ENCODE peak calls at places on chromosomes 2 and 18, in four cellular contexts. One of them, this sample, is unnamed.

GRCh38 chr2:26767894-26768487 is 3.9 kb downstream of the SLC35F6 start:
- DNase-seq in cardiac muscle cell: no peak
- DNase-seq in fibroblast of villous mesenchyme: no peak
- DNase-seq in fibroblast of mammary gland: no peak
- DNase-seq in this sample: no peak

GRCh38 chr2:70596739-70597138 is 43.1 kb upstream of the TGFA start:
- DNase-seq in cardiac muscle cell: no peak
- DNase-seq in fibroblast of villous mesenchyme: no peak
- DNase-seq in fibroblast of mammary gland: no peak
- DNase-seq in this sample: peak; percentile 31

GRCh38 chr2:33391582-33392255 is 84.7 kb upstream of the RASGRP3 start:
- DNase-seq in cardiac muscle cell: no peak
- DNase-seq in fibroblast of villous mesenchyme: peak; percentile 54
- DNase-seq in fibroblast of mammary gland: peak; percentile 63
- DNase-seq in this sample: no peak

GRCh38 chr2:20350105-20350712 is 435 bp downstream of the PUM2 start:
- DNase-seq in cardiac muscle cell: peak; percentile 67
- DNase-seq in fibroblast of villous mesenchyme: no peak
- DNase-seq in fibroblast of mammary gland: no peak
- DNase-seq in this sample: peak; percentile 19

GRCh38 chr2:213065583-213066444 is 85.6 kb downstream of the IKZF2 start:
- DNase-seq in cardiac muscle cell: peak; percentile 82
- DNase-seq in fibroblast of villous mesenchyme: peak; percentile 57
- DNase-seq in fibroblast of mammary gland: peak; percentile 53
- DNase-seq in this sample: peak; percentile 75

GRCh38 chr2:128782411-128783192 is 463.9 kb upstream of the HS6ST1 start:
- DNase-seq in cardiac muscle cell: no peak
- DNase-seq in fibroblast of villous mesenchyme: no peak
- DNase-seq in fibroblast of mammary gland: no peak
- DNase-seq in this sample: no peak

GRCh38 chr2:26478366-26478765 is 442 bp upstream of the OTOF start:
- DNase-seq in cardiac muscle cell: no peak
- DNase-seq in fibroblast of villous mesenchyme: no peak
- DNase-seq in fibroblast of mammary gland: no peak
- DNase-seq in this sample: no peak

GRCh38 chr2:27929916-27930486 is 39.5 kb downstream of the BABAM2 start:
- DNase-seq in cardiac muscle cell: no peak
- DNase-seq in fibroblast of villous mesenchyme: no peak
- DNase-seq in fibroblast of mammary gland: no peak
- DNase-seq in this sample: no peak

GRCh38 chr2:165440367-165440766 is 29.1 kb upstream of the CSRNP3 start:
- DNase-seq in cardiac muscle cell: no peak
- DNase-seq in fibroblast of villous mesenchyme: peak; percentile 31
- DNase-seq in fibroblast of mammary gland: peak; percentile 87
- DNase-seq in this sample: peak; percentile 81

GRCh38 chr2:188381614-188382013 is 89.9 kb downstream of the GULP1 start:
- DNase-seq in cardiac muscle cell: no peak
- DNase-seq in fibroblast of villous mesenchyme: peak; percentile 74
- DNase-seq in fibroblast of mammary gland: peak; percentile 61
- DNase-seq in this sample: peak; percentile 72

GRCh38 chr2:75055820-75056675 is 97.6 kb downstream of the POLE4 start:
- DNase-seq in cardiac muscle cell: no peak
- DNase-seq in fibroblast of villous mesenchyme: no peak
- DNase-seq in fibroblast of mammary gland: no peak
- DNase-seq in this sample: peak; percentile 94

GRCh38 chr2:42495611-42496010 is 1.8 kb upstream of the KCNG3 start:
- DNase-seq in cardiac muscle cell: no peak
- DNase-seq in fibroblast of villous mesenchyme: no peak
- DNase-seq in fibroblast of mammary gland: no peak
- DNase-seq in this sample: no peak

GRCh38 chr18:48467231-48467630 is 58.0 kb upstream of the ZBTB7C start:
- DNase-seq in cardiac muscle cell: no peak
- DNase-seq in fibroblast of villous mesenchyme: no peak
- DNase-seq in fibroblast of mammary gland: no peak
- DNase-seq in this sample: no peak

GRCh38 chr2:30105556-30105955 is 41.3 kb upstream of the YPEL5 start:
- DNase-seq in cardiac muscle cell: no peak
- DNase-seq in fibroblast of villous mesenchyme: no peak
- DNase-seq in fibroblast of mammary gland: no peak
- DNase-seq in this sample: no peak

GRCh38 chr2:40279001-40279400 is 172.9 kb downstream of the SLC8A1 start:
- DNase-seq in cardiac muscle cell: no peak
- DNase-seq in fibroblast of villous mesenchyme: peak; percentile 32
- DNase-seq in fibroblast of mammary gland: peak; percentile 51
- DNase-seq in this sample: peak; percentile 49

GRCh38 chr2:185782223-185782769 is 43.7 kb downstream of the FSIP2 start:
- DNase-seq in cardiac muscle cell: no peak
- DNase-seq in fibroblast of villous mesenchyme: no peak
- DNase-seq in fibroblast of mammary gland: no peak
- DNase-seq in this sample: no peak

GRCh38 chr18:63819780-63820179 is 44.6 kb downstream of the SERPINB7 start:
- DNase-seq in cardiac muscle cell: no peak
- DNase-seq in fibroblast of villous mesenchyme: peak; percentile 76
- DNase-seq in fibroblast of mammary gland: no peak
- DNase-seq in this sample: no peak

GRCh38 chr2:240620149-240620731 is 5.0 kb upstream of the GPR35 start:
- DNase-seq in cardiac muscle cell: no peak
- DNase-seq in fibroblast of villous mesenchyme: no peak
- DNase-seq in fibroblast of mammary gland: no peak
- DNase-seq in this sample: no peak

GRCh38 chr2:11344956-11345671 is 678 bp upstream of the ROCK2 start:
- DNase-seq in cardiac muscle cell: no peak
- DNase-seq in fibroblast of villous mesenchyme: peak; percentile 94
- DNase-seq in fibroblast of mammary gland: peak; percentile 89
- DNase-seq in this sample: peak; percentile 79

GRCh38 chr2:214077727-214078126 is 333.1 kb upstream of the VWC2L start:
- DNase-seq in cardiac muscle cell: no peak
- DNase-seq in fibroblast of villous mesenchyme: no peak
- DNase-seq in fibroblast of mammary gland: no peak
- DNase-seq in this sample: no peak

GRCh38 chr2:238954841-238955521 is 107.1 kb downstream of the TWIST2 start:
- DNase-seq in cardiac muscle cell: no peak
- DNase-seq in fibroblast of villous mesenchyme: peak; percentile 72
- DNase-seq in fibroblast of mammary gland: peak; percentile 68
- DNase-seq in this sample: peak; percentile 48

GRCh38 chr2:104312684-104313083 is 541.2 kb upstream of the POU3F3 start:
- DNase-seq in cardiac muscle cell: no peak
- DNase-seq in fibroblast of villous mesenchyme: no peak
- DNase-seq in fibroblast of mammary gland: no peak
- DNase-seq in this sample: no peak

GRCh38 chr2:205759732-205760516 is 77.6 kb downstream of the NRP2 start:
- DNase-seq in cardiac muscle cell: no peak
- DNase-seq in fibroblast of villous mesenchyme: no peak
- DNase-seq in fibroblast of mammary gland: no peak
- DNase-seq in this sample: no peak

GRCh38 chr2:218893349-218894167 is 12.9 kb downstream of the WNT10A start:
- DNase-seq in cardiac muscle cell: no peak
- DNase-seq in fibroblast of villous mesenchyme: no peak
- DNase-seq in fibroblast of mammary gland: no peak
- DNase-seq in this sample: no peak

GRCh38 chr2:236531205-236531604 is 38.4 kb upstream of the ACKR3 start:
- DNase-seq in cardiac muscle cell: no peak
- DNase-seq in fibroblast of villous mesenchyme: no peak
- DNase-seq in fibroblast of mammary gland: no peak
- DNase-seq in this sample: no peak

GRCh38 chr2:10357193-10357592 is 54.5 kb downstream of the HPCAL1 start:
- DNase-seq in cardiac muscle cell: no peak
- DNase-seq in fibroblast of villous mesenchyme: no peak
- DNase-seq in fibroblast of mammary gland: no peak
- DNase-seq in this sample: no peak

GRCh38 chr2:46179037-46179621 is 118.1 kb upstream of the EPAS1 start:
- DNase-seq in cardiac muscle cell: no peak
- DNase-seq in fibroblast of villous mesenchyme: peak; percentile 99
- DNase-seq in fibroblast of mammary gland: peak; percentile 99
- DNase-seq in this sample: peak; percentile 93

GRCh38 chr2:41409328-41409727 is 638.5 kb upstream of the PKDCC start:
- DNase-seq in cardiac muscle cell: no peak
- DNase-seq in fibroblast of villous mesenchyme: no peak
- DNase-seq in fibroblast of mammary gland: no peak
- DNase-seq in this sample: no peak

GRCh38 chr2:212686285-212686895 is 147.8 kb upstream of the ERBB4 start:
- DNase-seq in cardiac muscle cell: peak; percentile 68
- DNase-seq in fibroblast of villous mesenchyme: peak; percentile 62
- DNase-seq in fibroblast of mammary gland: peak; percentile 73
- DNase-seq in this sample: peak; percentile 78

DNA sequence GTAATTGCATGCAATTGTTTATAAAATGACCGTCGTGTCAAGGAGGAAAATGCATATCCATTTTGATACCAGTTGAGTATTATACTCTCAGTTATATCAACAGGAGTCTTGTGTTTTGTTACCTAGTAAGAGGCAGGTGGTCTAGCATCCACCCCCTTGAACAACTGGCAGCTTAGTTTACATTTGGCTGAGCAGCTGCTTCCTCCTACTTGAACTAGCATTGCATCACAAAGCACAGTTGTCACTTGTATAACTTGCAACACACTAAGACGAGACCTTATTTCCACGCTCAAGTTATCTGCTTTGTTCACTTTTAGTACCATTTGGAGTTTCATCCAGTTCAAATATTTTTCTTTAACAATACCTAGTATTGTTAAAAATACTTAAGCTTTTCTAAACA is 75.4 kb upstream of the UBE2E3 start:
- DNase-seq in cardiac muscle cell: no peak
- DNase-seq in fibroblast of villous mesenchyme: no peak
- DNase-seq in fibroblast of mammary gland: no peak
- DNase-seq in this sample: peak; percentile 8
- H3K4me3 ChIP-seq in cardiac muscle cell: no peak overlapping the region
- H3K4me3 ChIP-seq in fibroblast of villous mesenchyme: no peak overlapping the region
- H3K4me3 ChIP-seq in fibroblast of mammary gland: no peak overlapping the region
- H3K4me3 ChIP-seq in this sample: no peak overlapping the region

GRCh38 chr2:133434962-133435668 is 133.1 kb downstream of the NCKAP5 start:
- DNase-seq in cardiac muscle cell: no peak
- DNase-seq in fibroblast of villous mesenchyme: no peak
- DNase-seq in fibroblast of mammary gland: no peak
- DNase-seq in this sample: peak; percentile 62
- TF ChIP-seq CTCF in cardiac muscle cell: no peak
- TF ChIP-seq CTCF in fibroblast of villous mesenchyme: no peak
- TF ChIP-seq CTCF in fibroblast of mammary gland: no peak
- TF ChIP-seq CTCF in this sample: no peak

GRCh38 chr2:24885221-24886113 is 34.6 kb downstream of the ADCY3 start:
- DNase-seq in cardiac muscle cell: no peak
- DNase-seq in fibroblast of villous mesenchyme: peak; percentile 72
- DNase-seq in fibroblast of mammary gland: no peak
- DNase-seq in this sample: no peak

GRCh38 chr2:24881158-24881557 is 38.9 kb downstream of the ADCY3 start:
- DNase-seq in cardiac muscle cell: no peak
- DNase-seq in fibroblast of villous mesenchyme: no peak
- DNase-seq in fibroblast of mammary gland: no peak
- DNase-seq in this sample: no peak

GRCh38 chr2:24881623-24882022 is 38.4 kb downstream of the ADCY3 start:
- DNase-seq in cardiac muscle cell: no peak
- DNase-seq in fibroblast of villous mesenchyme: no peak
- DNase-seq in fibroblast of mammary gland: no peak
- DNase-seq in this sample: no peak

GRCh38 chr2:24886114-24886501 is 33.9 kb downstream of the ADCY3 start:
- DNase-seq in cardiac muscle cell: no peak
- DNase-seq in fibroblast of villous mesenchyme: no peak
- DNase-seq in fibroblast of mammary gland: no peak
- DNase-seq in this sample: no peak

DNA sequence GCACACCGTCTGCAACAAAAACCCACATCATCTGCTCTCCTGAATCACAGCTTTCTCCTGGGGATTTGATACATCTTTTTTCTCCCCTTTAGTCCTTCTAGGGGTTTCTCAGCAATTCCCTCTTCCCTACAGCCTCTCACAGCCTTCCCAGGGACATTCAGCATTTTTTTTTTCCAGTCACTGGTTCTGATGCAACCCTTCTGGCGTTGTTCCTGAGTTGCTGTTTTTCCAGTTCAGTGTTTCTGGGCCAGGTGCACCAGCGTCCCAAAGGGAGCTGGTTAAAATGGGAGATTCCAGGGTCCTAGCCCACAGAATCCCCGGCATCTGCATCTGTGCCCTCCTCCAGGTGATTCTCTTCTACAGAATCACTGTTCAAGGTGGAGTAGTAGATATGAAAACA is 36.1 kb downstream of the ADCY3 start:
- DNase-seq in cardiac muscle cell: no peak
- DNase-seq in fibroblast of villous mesenchyme: peak; percentile 71
- DNase-seq in fibroblast of mammary gland: peak; percentile 73
- DNase-seq in this sample: no peak
- H3K4me3 ChIP-seq in cardiac muscle cell: no peak overlapping the region
- H3K4me3 ChIP-seq in fibroblast of villous mesenchyme: no peak overlapping the region
- H3K4me3 ChIP-seq in fibroblast of mammary gland: no peak overlapping the region
- H3K4me3 ChIP-seq in this sample: no peak overlapping the region

GRCh38 chr2:154710078-154710477 is 11.6 kb downstream of the KCNJ3 start:
- DNase-seq in cardiac muscle cell: no peak
- DNase-seq in fibroblast of villous mesenchyme: no peak
- DNase-seq in fibroblast of mammary gland: no peak
- DNase-seq in this sample: no peak
- TF ChIP-seq CTCF in cardiac muscle cell: no peak
- TF ChIP-seq CTCF in fibroblast of villous mesenchyme: no peak
- TF ChIP-seq CTCF in fibroblast of mammary gland: no peak
- TF ChIP-seq CTCF in this sample: no peak

DNA sequence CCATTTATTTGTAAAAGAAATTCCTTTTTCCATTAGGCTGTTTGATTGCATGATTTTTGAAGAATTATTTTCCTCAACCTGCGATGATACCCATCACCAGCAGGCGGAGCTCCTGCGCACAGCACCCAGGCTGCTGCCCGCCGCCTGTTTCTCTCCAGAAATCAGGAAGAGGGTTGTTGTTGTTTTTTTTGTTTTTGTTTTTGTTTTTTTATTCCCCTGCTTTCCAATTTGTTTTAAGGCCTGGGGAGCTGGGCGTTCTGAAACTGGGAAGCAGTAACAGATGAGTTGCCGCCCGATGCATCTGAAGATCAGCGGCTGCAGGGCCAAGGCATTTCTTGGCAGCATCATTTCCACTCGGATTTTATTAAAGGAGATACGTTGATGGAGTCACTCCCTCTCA is 132.1 kb downstream of the MBP start:
- DNase-seq in cardiac muscle cell: peak; percentile 58
- DNase-seq in fibroblast of villous mesenchyme: peak; percentile 52
- DNase-seq in fibroblast of mammary gland: peak; percentile 41
- DNase-seq in this sample: peak; percentile 46
- H3K4me3 ChIP-seq in cardiac muscle cell: no peak overlapping the region
- H3K4me3 ChIP-seq in fibroblast of villous mesenchyme: peak overlapping the region; percentile 28
- H3K4me3 ChIP-seq in fibroblast of mammary gland: peak overlapping the region; percentile 29
- H3K4me3 ChIP-seq in this sample: no peak overlapping the region

GRCh38 chr2:16626497-16626896 is 39.1 kb downstream of the CYRIA start:
- DNase-seq in cardiac muscle cell: no peak
- DNase-seq in fibroblast of villous mesenchyme: peak; percentile 62
- DNase-seq in fibroblast of mammary gland: peak; percentile 82
- DNase-seq in this sample: peak; percentile 91
- TF ChIP-seq CTCF in cardiac muscle cell: no peak
- TF ChIP-seq CTCF in fibroblast of villous mesenchyme: no peak
- TF ChIP-seq CTCF in fibroblast of mammary gland: no peak
- TF ChIP-seq CTCF in this sample: no peak

DNA sequence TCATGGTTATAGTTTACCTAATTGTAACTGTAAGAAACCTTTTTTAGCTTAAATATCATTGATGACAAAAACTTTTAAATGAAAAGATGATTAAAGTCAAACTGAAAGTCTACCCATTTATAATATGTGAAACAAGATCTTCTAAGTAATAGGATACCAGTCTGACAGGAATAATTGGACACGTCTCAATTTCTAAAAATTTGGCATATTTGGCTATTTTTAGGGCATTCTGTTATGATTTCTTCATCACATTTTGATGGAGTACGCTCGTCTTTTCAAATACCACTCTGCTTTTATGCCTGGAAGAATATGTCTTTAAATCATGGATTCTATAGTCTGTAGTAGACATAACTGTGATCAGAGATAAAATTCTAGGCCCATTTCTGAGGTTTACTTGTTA is 1.3 kb downstream of the R3HDM1 start:
- DNase-seq in cardiac muscle cell: no peak
- DNase-seq in fibroblast of villous mesenchyme: no peak
- DNase-seq in fibroblast of mammary gland: peak; percentile 6
- DNase-seq in this sample: no peak
- H3K4me3 ChIP-seq in cardiac muscle cell: peak overlapping the region; percentile 73
- H3K4me3 ChIP-seq in fibroblast of villous mesenchyme: peak overlapping the region; percentile 92
- H3K4me3 ChIP-seq in fibroblast of mammary gland: peak overlapping the region; percentile 74
- H3K4me3 ChIP-seq in this sample: peak overlapping the region; percentile 81